ENCODE peak calls at places on chromosomes 13 and 19, in four cellular contexts. One of them, this sample, is unnamed. For H3K27me3, the result is how much of the 10 kb centered on the place peaks cover.

GRCh38 chr19:18208098-18208951 is 4.5 kb upstream of the RAB3A start:
- DNase-seq in lower lobe of right lung: peak
- DNase-seq in IMR-90: peak
- DNase-seq in heart right ventricle: peak
- DNase-seq in this sample: peak

GRCh38 chr13:39506559-39507390 is 96.2 kb downstream of the LHFPL6 start:
- DNase-seq in lower lobe of right lung: no peak
- DNase-seq in heart right ventricle: no peak
- DNase-seq in IMR-90: peak
- DNase-seq in this sample: no peak

GRCh38 chr19:58368561-58369360 is 6.2 kb upstream of the ZNF497 start:
- DNase-seq in lower lobe of right lung: no peak
- DNase-seq in IMR-90: no peak
- DNase-seq in heart right ventricle: no peak
- DNase-seq in this sample: no peak

GRCh38 chr19:11420894-11421606 is 1.9 kb upstream of the RGL3 start:
- DNase-seq in IMR-90: no peak
- DNase-seq in heart right ventricle: peak
- DNase-seq in lower lobe of right lung: no peak
- DNase-seq in this sample: peak

GRCh38 chr13:73000027-73000674 is 58.7 kb upstream of the KLF5 start:
- DNase-seq in IMR-90: peak
- DNase-seq in lower lobe of right lung: no peak
- DNase-seq in heart right ventricle: no peak
- DNase-seq in this sample: no peak

GRCh38 chr13:35987572-35988513 is 143.3 kb downstream of the DCLK1 start:
- DNase-seq in heart right ventricle: no peak
- DNase-seq in lower lobe of right lung: peak
- DNase-seq in IMR-90: no peak
- DNase-seq in this sample: no peak

GRCh38 chr13:112561478-112561877 is 26.5 kb downstream of the TUBGCP3 start:
- DNase-seq in heart right ventricle: no peak
- DNase-seq in lower lobe of right lung: no peak
- DNase-seq in IMR-90: no peak
- DNase-seq in this sample: no peak

GRCh38 chr13:29624997-29625396 is 29.5 kb upstream of the SLC7A1 start:
- DNase-seq in lower lobe of right lung: no peak
- DNase-seq in heart right ventricle: no peak
- DNase-seq in IMR-90: no peak
- DNase-seq in this sample: no peak

GRCh38 chr19:30173593-30174356 is 198.4 kb upstream of the ZNF536 start:
- DNase-seq in heart right ventricle: no peak
- DNase-seq in lower lobe of right lung: no peak
- DNase-seq in IMR-90: no peak
- DNase-seq in this sample: no peak

GRCh38 chr19:1241417-1242095 is at the start of gene ATP5F1D:
- DNase-seq in IMR-90: peak
- DNase-seq in heart right ventricle: peak
- DNase-seq in lower lobe of right lung: peak
- DNase-seq in this sample: peak

GRCh38 chr19:12112238-12112637 is 27.9 kb downstream of the ZNF20 start:
- DNase-seq in lower lobe of right lung: no peak
- DNase-seq in IMR-90: no peak
- DNase-seq in heart right ventricle: no peak
- DNase-seq in this sample: no peak

GRCh38 chr19:49799798-49800376 is 13.2 kb downstream of the FUZ start:
- DNase-seq in IMR-90: no peak
- DNase-seq in heart right ventricle: no peak
- DNase-seq in lower lobe of right lung: no peak
- DNase-seq in this sample: no peak

GRCh38 chr13:38191016-38191415 is 158.6 kb upstream of the UFM1 start:
- DNase-seq in IMR-90: no peak
- DNase-seq in heart right ventricle: no peak
- DNase-seq in lower lobe of right lung: no peak
- DNase-seq in this sample: no peak

GRCh38 chr13:100230813-100231575 is 142.1 kb downstream of the PCCA start:
- DNase-seq in IMR-90: no peak
- DNase-seq in lower lobe of right lung: no peak
- DNase-seq in heart right ventricle: no peak
- DNase-seq in this sample: no peak

GRCh38 chr19:30386551-30387143 is 14.5 kb downstream of the ZNF536 start:
- DNase-seq in heart right ventricle: no peak
- DNase-seq in lower lobe of right lung: no peak
- DNase-seq in IMR-90: no peak
- DNase-seq in this sample: no peak

GRCh38 chr19:10226376-10227214 is 4.5 kb downstream of the S1PR2 start:
- DNase-seq in lower lobe of right lung: peak
- DNase-seq in IMR-90: peak
- DNase-seq in heart right ventricle: peak
- DNase-seq in this sample: peak

GRCh38 chr13:62706035-62706434 is 1290.4 kb upstream of the PCDH20 start:
- DNase-seq in IMR-90: peak
- DNase-seq in lower lobe of right lung: no peak
- DNase-seq in heart right ventricle: no peak
- DNase-seq in this sample: no peak

GRCh38 chr19:10655457-10656312 is 1.5 kb downstream of the ILF3 start:
- DNase-seq in heart right ventricle: no peak
- DNase-seq in IMR-90: peak
- DNase-seq in lower lobe of right lung: no peak
- DNase-seq in this sample: no peak

GRCh38 chr19:14337510-14337909 is 43.7 kb upstream of the ADGRE5 start:
- DNase-seq in lower lobe of right lung: peak
- DNase-seq in IMR-90: no peak
- DNase-seq in heart right ventricle: no peak
- DNase-seq in this sample: no peak

GRCh38 chr13:42525035-42525504 is 48.9 kb upstream of the TNFSF11 start:
- DNase-seq in lower lobe of right lung: no peak
- DNase-seq in IMR-90: no peak
- DNase-seq in heart right ventricle: no peak
- DNase-seq in this sample: no peak

GRCh38 chr19:41324921-41325639 is 15.1 kb downstream of the CCDC97 start:
- DNase-seq in IMR-90: peak
- DNase-seq in heart right ventricle: peak
- DNase-seq in lower lobe of right lung: peak
- DNase-seq in this sample: peak

GRCh38 chr19:55638864-55639359 is 1.9 kb upstream of the ZNF580 start:
- DNase-seq in IMR-90: peak
- DNase-seq in lower lobe of right lung: no peak
- DNase-seq in heart right ventricle: peak
- DNase-seq in this sample: no peak

GRCh38 chr19:48401277-48401676 is 7.8 kb downstream of the GRIN2D start:
- DNase-seq in lower lobe of right lung: no peak
- DNase-seq in heart right ventricle: no peak
- DNase-seq in IMR-90: no peak
- DNase-seq in this sample: no peak

GRCh38 chr19:15516363-15516762 is 8.0 kb downstream of the CYP4F22 start:
- DNase-seq in lower lobe of right lung: no peak
- DNase-seq in IMR-90: no peak
- DNase-seq in heart right ventricle: no peak
- DNase-seq in this sample: no peak

GRCh38 chr19:55691561-55692481 is 16.8 kb downstream of the EPN1 start:
- DNase-seq in IMR-90: no peak
- DNase-seq in heart right ventricle: no peak
- DNase-seq in lower lobe of right lung: peak
- DNase-seq in this sample: peak

GRCh38 chr13:108315955-108316354 is 46.4 kb downstream of the TNFSF13B start:
- DNase-seq in IMR-90: no peak
- DNase-seq in heart right ventricle: no peak
- DNase-seq in lower lobe of right lung: no peak
- DNase-seq in this sample: no peak

GRCh38 chr19:18460313-18460712 is 22.4 kb upstream of the ISYNA1 start:
- DNase-seq in IMR-90: peak
- DNase-seq in heart right ventricle: peak
- DNase-seq in lower lobe of right lung: no peak
- DNase-seq in this sample: peak

GRCh38 chr19:38687837-38688378 is 40.5 kb downstream of the ACTN4 start:
- DNase-seq in lower lobe of right lung: no peak
- DNase-seq in IMR-90: no peak
- DNase-seq in heart right ventricle: no peak
- DNase-seq in this sample: no peak

GRCh38 chr19:36627057-36627456 is 21.9 kb downstream of the ZNF382 start:
- DNase-seq in IMR-90: no peak
- DNase-seq in lower lobe of right lung: no peak
- DNase-seq in heart right ventricle: no peak
- DNase-seq in this sample: no peak

GRCh38 chr19:19211499-19212432 is at the start of gene NCAN:
- DNase-seq in IMR-90: no peak
- DNase-seq in heart right ventricle: no peak
- DNase-seq in lower lobe of right lung: no peak
- DNase-seq in this sample: no peak

GRCh38 chr13:110230661-110231347 is 76.2 kb downstream of the COL4A1 start:
- DNase-seq in lower lobe of right lung: no peak
- DNase-seq in heart right ventricle: no peak
- DNase-seq in IMR-90: no peak
- DNase-seq in this sample: no peak

GRCh38 chr19:813359-814107 is 8.2 kb downstream of the PLPPR3 start:
- DNase-seq in heart right ventricle: no peak
- DNase-seq in IMR-90: no peak
- DNase-seq in lower lobe of right lung: no peak
- DNase-seq in this sample: no peak

DNA sequence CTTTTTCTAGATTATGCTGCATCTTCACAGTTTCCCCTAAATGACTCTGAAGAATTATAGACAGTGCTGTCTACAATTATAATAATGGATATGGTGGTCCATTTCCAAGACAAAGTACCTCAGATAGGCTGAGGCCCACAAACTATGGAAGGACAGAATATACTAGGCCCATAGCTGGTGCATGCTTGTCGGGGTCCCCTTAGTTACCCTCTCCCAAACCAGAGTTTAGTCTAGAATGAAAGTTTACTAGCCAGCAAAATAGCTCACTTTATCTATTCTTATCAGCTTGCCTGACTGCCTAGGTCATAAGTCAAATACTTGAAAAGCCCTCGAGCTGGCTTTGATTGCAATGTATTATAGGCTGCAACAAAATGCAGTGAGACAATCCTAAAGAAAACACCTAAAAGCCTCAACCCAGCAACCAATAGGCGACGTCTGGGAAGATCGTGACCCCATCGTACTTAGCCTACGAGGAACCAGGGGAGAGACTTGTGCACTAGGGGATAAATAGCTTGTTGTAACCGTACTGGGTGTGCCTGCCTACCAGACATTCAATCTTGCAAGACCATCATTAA is 785 bp upstream of the IGFL2 start:
- DNase-seq in lower lobe of right lung: no peak
- DNase-seq in IMR-90: no peak
- DNase-seq in heart right ventricle: no peak
- DNase-seq in this sample: no peak
- H3K27me3 ChIP-seq in lower lobe of right lung: under half
- H3K27me3 ChIP-seq in IMR-90: under half
- H3K27me3 ChIP-seq in heart right ventricle: under half
- H3K27me3 ChIP-seq in this sample: under half

GRCh38 chr19:3513198-3514140 is 7.4 kb downstream of the FZR1 start:
- DNase-seq in IMR-90: peak
- DNase-seq in lower lobe of right lung: no peak
- DNase-seq in heart right ventricle: peak
- DNase-seq in this sample: no peak
- TF ChIP-seq CTCF in IMR-90: no peak
- TF ChIP-seq CTCF in lower lobe of right lung: no peak
- TF ChIP-seq CTCF in heart right ventricle: no peak
- TF ChIP-seq CTCF in this sample: no peak

DNA sequence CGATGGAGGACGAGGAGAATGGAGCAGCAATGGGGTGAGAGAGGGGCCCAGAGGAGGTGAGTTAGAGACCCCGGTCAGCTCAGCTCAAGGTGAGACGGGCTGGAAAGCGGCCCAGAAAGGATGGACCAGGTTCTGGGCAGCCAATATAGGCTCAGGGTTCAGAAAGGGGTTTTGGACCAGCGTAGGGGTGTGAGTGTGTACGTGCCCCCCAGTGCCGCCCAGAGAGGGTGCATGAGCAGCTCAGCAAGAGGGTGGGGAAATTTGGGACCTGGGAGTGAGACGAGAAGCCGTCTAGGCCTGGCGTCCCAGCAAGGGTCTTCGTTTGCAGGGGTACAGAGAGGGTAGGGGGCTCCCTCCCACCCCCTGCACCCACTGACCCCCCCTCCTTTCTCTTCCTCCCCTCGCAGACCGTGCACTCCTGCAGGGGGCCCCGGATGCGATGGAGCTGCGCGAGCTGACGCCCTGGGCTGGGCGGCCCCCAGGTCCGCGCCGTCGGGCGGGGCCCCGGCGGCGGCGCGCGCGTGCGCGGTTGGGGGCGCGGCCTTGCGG is 12.1 kb downstream of the FUT6 start:
- DNase-seq in lower lobe of right lung: no peak
- DNase-seq in IMR-90: no peak
- DNase-seq in heart right ventricle: no peak
- DNase-seq in this sample: no peak
- H3K27ac ChIP-seq in lower lobe of right lung: peak
- H3K27ac ChIP-seq in IMR-90: no peak
- H3K27ac ChIP-seq in heart right ventricle: no peak
- H3K27ac ChIP-seq in this sample: peak

GRCh38 chr19:33300016-33300981 is 2.0 kb downstream of the CEBPA start:
- DNase-seq in lower lobe of right lung: no peak
- DNase-seq in heart right ventricle: peak
- DNase-seq in IMR-90: no peak
- DNase-seq in this sample: no peak

GRCh38 chr19:33301011-33301899 is 1.1 kb downstream of the CEBPA start:
- DNase-seq in lower lobe of right lung: no peak
- DNase-seq in IMR-90: no peak
- DNase-seq in heart right ventricle: no peak
- DNase-seq in this sample: no peak

GRCh38 chr19:33302175-33302973 is at the start of gene CEBPA:
- DNase-seq in IMR-90: peak
- DNase-seq in lower lobe of right lung: peak
- DNase-seq in heart right ventricle: peak
- DNase-seq in this sample: peak

GRCh38 chr19:33302974-33303790 is 848 bp upstream of the CEBPA start:
- DNase-seq in lower lobe of right lung: peak
- DNase-seq in heart right ventricle: peak
- DNase-seq in IMR-90: peak
- DNase-seq in this sample: peak

DNA sequence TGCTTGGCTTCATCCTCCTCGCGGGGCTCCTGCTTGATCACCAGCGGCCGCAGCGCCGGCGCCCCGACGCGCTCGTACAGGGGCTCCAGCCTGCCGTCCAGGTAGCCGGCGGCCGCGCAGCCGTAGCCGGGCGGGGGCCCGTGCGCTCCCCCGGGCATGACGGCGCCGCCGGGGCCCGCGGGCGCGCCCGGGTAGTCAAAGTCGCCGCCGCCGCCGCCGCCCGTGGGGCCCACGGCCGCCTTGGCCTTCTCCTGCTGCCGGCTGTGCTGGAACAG is 497 bp downstream of the CEBPA start:
- DNase-seq in IMR-90: no peak
- DNase-seq in lower lobe of right lung: no peak
- DNase-seq in heart right ventricle: no peak
- DNase-seq in this sample: no peak
- H3K27me3 ChIP-seq in IMR-90: half or more
- H3K27me3 ChIP-seq in lower lobe of right lung: under half
- H3K27me3 ChIP-seq in heart right ventricle: under half
- H3K27me3 ChIP-seq in this sample: half or more

This sample was measured in left ventricle myocardium inferior.